ENCODE peak calls at places on chromosome 1, in seven cellular contexts. One of them, this sample, is unnamed.

GRCh38 chr1:209673631-209674417 is 1.4 kb upstream of the G0S2 start:
- DNase-seq in MM.1S: no peak
- DNase-seq in GM23338: no peak
- DNase-seq in PC-3: no peak
- DNase-seq in mammary epithelial cell: no peak
- DNase-seq in DND-41: no peak
- DNase-seq in fibroblast of lung: peak; percentile 77
- DNase-seq in this sample: no peak

GRCh38 chr1:180907313-180908055 is 5.2 kb upstream of the KIAA1614 start:
- DNase-seq in PC-3: no peak
- DNase-seq in mammary epithelial cell: no peak
- DNase-seq in GM23338: no peak
- DNase-seq in MM.1S: no peak
- DNase-seq in fibroblast of lung: no peak
- DNase-seq in DND-41: no peak
- DNase-seq in this sample: no peak

GRCh38 chr1:230548997-230549396 is 93.3 kb upstream of the COG2 start:
- DNase-seq in DND-41: no peak
- DNase-seq in MM.1S: no peak
- DNase-seq in PC-3: no peak
- DNase-seq in fibroblast of lung: no peak
- DNase-seq in GM23338: no peak
- DNase-seq in mammary epithelial cell: no peak
- DNase-seq in this sample: no peak

GRCh38 chr1:65176071-65176470 is 28.1 kb downstream of the AK4 start:
- DNase-seq in GM23338: no peak
- DNase-seq in fibroblast of lung: no peak
- DNase-seq in mammary epithelial cell: no peak
- DNase-seq in DND-41: no peak
- DNase-seq in MM.1S: no peak
- DNase-seq in PC-3: no peak
- DNase-seq in this sample: no peak

GRCh38 chr1:205597691-205598314 is 34.0 kb downstream of the ELK4 start:
- DNase-seq in MM.1S: no peak
- DNase-seq in PC-3: no peak
- DNase-seq in mammary epithelial cell: no peak
- DNase-seq in fibroblast of lung: peak; percentile 64
- DNase-seq in GM23338: no peak
- DNase-seq in DND-41: no peak
- DNase-seq in this sample: no peak

GRCh38 chr1:71667224-71667623 is 586.4 kb upstream of the ZRANB2 start:
- DNase-seq in MM.1S: no peak
- DNase-seq in PC-3: peak; percentile 28
- DNase-seq in fibroblast of lung: peak; percentile 66
- DNase-seq in DND-41: no peak
- DNase-seq in GM23338: no peak
- DNase-seq in mammary epithelial cell: peak; percentile 23
- DNase-seq in this sample: no peak

GRCh38 chr1:117685936-117686806 is 80.3 kb downstream of the TENT5C start:
- DNase-seq in MM.1S: peak; percentile 72
- DNase-seq in DND-41: peak; percentile 23
- DNase-seq in GM23338: no peak
- DNase-seq in mammary epithelial cell: no peak
- DNase-seq in PC-3: no peak
- DNase-seq in fibroblast of lung: no peak
- DNase-seq in this sample: no peak

GRCh38 chr1:91015794-91016550 is 5.9 kb downstream of the ZNF644 start:
- DNase-seq in DND-41: no peak
- DNase-seq in GM23338: no peak
- DNase-seq in fibroblast of lung: no peak
- DNase-seq in mammary epithelial cell: peak; percentile 79
- DNase-seq in PC-3: peak; percentile 97
- DNase-seq in MM.1S: no peak
- DNase-seq in this sample: no peak

GRCh38 chr1:32335619-32335950 is 448 bp downstream of the MARCKSL1 start:
- DNase-seq in PC-3: no peak
- DNase-seq in GM23338: peak; percentile 51
- DNase-seq in DND-41: no peak
- DNase-seq in MM.1S: no peak
- DNase-seq in mammary epithelial cell: no peak
- DNase-seq in fibroblast of lung: no peak
- DNase-seq in this sample: no peak

GRCh38 chr1:221620437-221621384 is 121.2 kb downstream of the DUSP10 start:
- DNase-seq in MM.1S: no peak
- DNase-seq in mammary epithelial cell: peak; percentile 31
- DNase-seq in PC-3: peak; percentile 61
- DNase-seq in DND-41: no peak
- DNase-seq in fibroblast of lung: peak; percentile 41
- DNase-seq in GM23338: no peak
- DNase-seq in this sample: no peak

GRCh38 chr1:17866451-17867029 is 111.4 kb downstream of the ACTL8 start:
- DNase-seq in mammary epithelial cell: peak; percentile 76
- DNase-seq in MM.1S: no peak
- DNase-seq in DND-41: no peak
- DNase-seq in PC-3: peak; percentile 87
- DNase-seq in fibroblast of lung: peak; percentile 92
- DNase-seq in GM23338: no peak
- DNase-seq in this sample: no peak

GRCh38 chr1:226717256-226717909 is 21.7 kb downstream of the ITPKB start:
- DNase-seq in DND-41: no peak
- DNase-seq in GM23338: no peak
- DNase-seq in fibroblast of lung: no peak
- DNase-seq in PC-3: peak; percentile 71
- DNase-seq in MM.1S: no peak
- DNase-seq in mammary epithelial cell: no peak
- DNase-seq in this sample: no peak

GRCh38 chr1:39954261-39954869 is 580 bp upstream of the MFSD2A start:
- DNase-seq in PC-3: no peak
- DNase-seq in DND-41: no peak
- DNase-seq in MM.1S: no peak
- DNase-seq in fibroblast of lung: no peak
- DNase-seq in GM23338: no peak
- DNase-seq in mammary epithelial cell: no peak
- DNase-seq in this sample: no peak

GRCh38 chr1:209732725-209733124 is 23.1 kb upstream of the TRAF3IP3 start:
- DNase-seq in fibroblast of lung: no peak
- DNase-seq in mammary epithelial cell: no peak
- DNase-seq in MM.1S: no peak
- DNase-seq in GM23338: no peak
- DNase-seq in PC-3: no peak
- DNase-seq in DND-41: no peak
- DNase-seq in this sample: no peak

GRCh38 chr1:166089804-166090203 is 77.0 kb downstream of the FAM78B start:
- DNase-seq in PC-3: no peak
- DNase-seq in DND-41: peak; percentile 34
- DNase-seq in GM23338: peak; percentile 27
- DNase-seq in MM.1S: peak; percentile 62
- DNase-seq in mammary epithelial cell: no peak
- DNase-seq in fibroblast of lung: no peak
- DNase-seq in this sample: no peak

GRCh38 chr1:2242814-2243725 is 15.0 kb downstream of the SKI start:
- DNase-seq in MM.1S: no peak
- DNase-seq in mammary epithelial cell: no peak
- DNase-seq in PC-3: no peak
- DNase-seq in fibroblast of lung: peak; percentile 31
- DNase-seq in GM23338: no peak
- DNase-seq in DND-41: no peak
- DNase-seq in this sample: no peak

GRCh38 chr1:154446292-154446691 is 41.1 kb downstream of the IL6R start:
- DNase-seq in GM23338: no peak
- DNase-seq in MM.1S: no peak
- DNase-seq in PC-3: no peak
- DNase-seq in mammary epithelial cell: no peak
- DNase-seq in fibroblast of lung: peak; percentile 96
- DNase-seq in DND-41: no peak
- DNase-seq in this sample: no peak

GRCh38 chr1:14439015-14439414 is 159.5 kb upstream of the KAZN start:
- DNase-seq in MM.1S: no peak
- DNase-seq in PC-3: no peak
- DNase-seq in DND-41: no peak
- DNase-seq in mammary epithelial cell: no peak
- DNase-seq in GM23338: no peak
- DNase-seq in fibroblast of lung: no peak
- DNase-seq in this sample: no peak

GRCh38 chr1:228082260-228082974 is at the start of gene ARF1:
- DNase-seq in GM23338: peak; percentile 94
- DNase-seq in mammary epithelial cell: peak; percentile 88
- DNase-seq in PC-3: peak; percentile 100
- DNase-seq in MM.1S: peak; percentile 98
- DNase-seq in fibroblast of lung: peak; percentile 92
- DNase-seq in DND-41: peak; percentile 93
- DNase-seq in this sample: peak; percentile 16
- TF ChIP-seq EZH2 in GM23338: no peak
- TF ChIP-seq EZH2 in mammary epithelial cell: no peak
- TF ChIP-seq EZH2 in PC-3: no peak
- TF ChIP-seq EZH2 in MM.1S: no peak
- TF ChIP-seq EZH2 in fibroblast of lung: no peak
- TF ChIP-seq EZH2 in DND-41: no peak
- TF ChIP-seq EZH2 in this sample: no peak

GRCh38 chr1:156295391-156295947 is at the start of gene GLMP:
- DNase-seq in GM23338: peak; percentile 80
- DNase-seq in DND-41: peak; percentile 64
- DNase-seq in PC-3: peak; percentile 69
- DNase-seq in mammary epithelial cell: peak; percentile 36
- DNase-seq in MM.1S: peak; percentile 77
- DNase-seq in fibroblast of lung: peak; percentile 81
- DNase-seq in this sample: peak; percentile 53
- H3K27ac ChIP-seq in GM23338: no peak within 1 kb of the TSS
- H3K27ac ChIP-seq in DND-41: peak within 1 kb of the TSS; percentile 62
- H3K27ac ChIP-seq in PC-3: no peak within 1 kb of the TSS
- H3K27ac ChIP-seq in mammary epithelial cell: no peak within 1 kb of the TSS
- H3K27ac ChIP-seq in MM.1S: no peak within 1 kb of the TSS
- H3K27ac ChIP-seq in fibroblast of lung: peak within 1 kb of the TSS; percentile 23
- H3K27ac ChIP-seq in this sample: peak within 1 kb of the TSS; percentile 87

GRCh38 chr1:92791487-92792058 is 6.7 kb upstream of the EVI5 start:
- DNase-seq in DND-41: no peak
- DNase-seq in GM23338: peak; percentile 27
- DNase-seq in MM.1S: no peak
- DNase-seq in fibroblast of lung: no peak
- DNase-seq in PC-3: no peak
- DNase-seq in mammary epithelial cell: no peak
- DNase-seq in this sample: no peak
- H3K4me3 ChIP-seq in DND-41: no peak overlapping the region
- H3K4me3 ChIP-seq in GM23338: peak overlapping the region; percentile 6
- H3K4me3 ChIP-seq in MM.1S: no peak overlapping the region
- H3K4me3 ChIP-seq in fibroblast of lung: no peak overlapping the region
- H3K4me3 ChIP-seq in PC-3: no peak overlapping the region
- H3K4me3 ChIP-seq in mammary epithelial cell: no peak overlapping the region
- H3K4me3 ChIP-seq in this sample: peak overlapping the region; percentile 51

DNA sequence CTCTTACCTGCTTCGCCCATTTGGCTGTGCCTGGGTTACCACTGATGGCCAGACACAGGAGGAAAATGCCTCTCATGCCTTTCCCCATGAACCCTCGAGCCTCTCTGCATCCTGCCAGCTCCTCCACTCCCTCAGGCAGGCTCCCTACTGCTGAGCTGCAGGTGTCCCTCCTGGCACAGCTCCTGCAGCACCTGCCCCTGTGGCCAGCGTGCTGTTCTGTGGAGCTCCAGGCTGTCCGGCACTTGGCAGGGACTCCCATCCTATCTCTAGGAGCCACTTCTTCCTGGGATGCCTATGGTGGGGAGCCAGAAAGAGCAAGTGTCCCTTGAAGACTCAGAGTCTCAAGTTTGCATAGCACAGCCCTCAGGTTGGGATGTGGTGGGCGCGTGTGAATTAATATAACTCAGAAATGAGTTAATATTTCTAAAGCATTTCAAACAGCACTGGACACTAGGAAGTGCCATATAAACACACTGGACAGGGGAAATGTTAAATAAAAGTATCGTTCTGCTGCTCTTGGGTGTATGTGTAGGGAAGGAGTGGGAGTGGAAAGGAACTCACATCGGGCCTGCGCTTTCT is 2.6 kb downstream of the LRRC71 start:
- DNase-seq in GM23338: no peak
- DNase-seq in fibroblast of lung: no peak
- DNase-seq in MM.1S: no peak
- DNase-seq in PC-3: no peak
- DNase-seq in DND-41: no peak
- DNase-seq in mammary epithelial cell: no peak
- DNase-seq in this sample: no peak
- TF ChIP-seq EZH2 in GM23338: peak; percentile 65
- TF ChIP-seq EZH2 in fibroblast of lung: peak; percentile 94
- TF ChIP-seq EZH2 in MM.1S: no peak
- TF ChIP-seq EZH2 in PC-3: no peak
- TF ChIP-seq EZH2 in DND-41: no peak
- TF ChIP-seq EZH2 in mammary epithelial cell: peak; percentile 17
- TF ChIP-seq EZH2 in this sample: no peak

DNA sequence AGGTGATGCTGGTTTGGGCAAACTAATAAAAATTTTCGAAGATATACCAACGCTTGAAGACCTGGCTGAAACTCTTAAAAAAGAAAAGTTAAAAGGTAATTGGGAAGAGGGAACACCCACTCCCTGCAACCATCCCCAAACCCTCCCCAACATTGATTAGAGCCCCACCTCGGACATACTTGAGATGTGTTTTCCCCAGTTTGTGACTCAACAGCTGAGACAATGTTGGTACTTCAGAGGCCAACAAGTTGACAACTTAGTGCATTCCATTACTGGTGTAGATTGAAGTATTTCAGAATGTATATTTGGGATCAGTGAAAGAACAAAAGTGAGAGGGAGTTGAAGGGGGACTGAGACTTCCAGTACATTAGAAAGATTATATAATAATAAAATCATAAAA is 5.1 kb downstream of the IFI16 start:
- DNase-seq in MM.1S: no peak
- DNase-seq in PC-3: no peak
- DNase-seq in mammary epithelial cell: no peak
- DNase-seq in GM23338: no peak
- DNase-seq in fibroblast of lung: no peak
- DNase-seq in DND-41: no peak
- DNase-seq in this sample: no peak
- H3K27ac ChIP-seq in MM.1S: peak overlapping the region; percentile 72
- H3K27ac ChIP-seq in PC-3: no peak overlapping the region
- H3K27ac ChIP-seq in mammary epithelial cell: no peak overlapping the region
- H3K27ac ChIP-seq in GM23338: no peak overlapping the region
- H3K27ac ChIP-seq in fibroblast of lung: peak overlapping the region; percentile 29
- H3K27ac ChIP-seq in DND-41: peak overlapping the region; percentile 97
- H3K27ac ChIP-seq in this sample: no peak overlapping the region

DNA sequence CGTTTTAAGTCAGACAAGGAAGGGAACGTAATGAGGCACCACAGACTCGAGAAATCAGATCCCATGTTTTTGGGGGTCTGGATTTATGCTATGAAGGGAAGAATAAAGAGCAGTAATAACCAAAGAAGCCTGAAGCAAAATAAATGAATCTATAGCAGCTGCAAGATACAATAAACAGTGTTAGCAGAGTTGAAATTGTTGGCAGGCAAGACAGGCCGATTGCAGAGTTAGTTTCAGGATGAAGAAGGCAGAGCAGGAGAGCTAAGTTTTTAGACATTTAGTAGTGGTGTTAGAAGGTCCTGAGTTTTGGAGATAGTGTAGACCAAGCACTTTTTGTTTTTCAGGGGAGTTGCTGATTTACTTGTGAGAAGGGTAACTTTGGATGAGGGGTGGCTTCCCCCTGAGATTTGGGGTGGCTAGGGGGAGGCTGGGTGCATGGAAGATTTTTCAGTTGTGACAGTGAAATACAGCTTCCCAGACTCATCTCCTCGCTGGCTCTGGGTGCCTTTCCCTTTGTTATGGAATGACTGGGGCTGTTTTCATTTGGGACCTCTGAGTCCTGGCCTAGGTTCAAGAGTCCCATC is 571 bp downstream of the DDR2 start:
- DNase-seq in PC-3: no peak
- DNase-seq in DND-41: no peak
- DNase-seq in fibroblast of lung: peak; percentile 63
- DNase-seq in MM.1S: peak; percentile 53
- DNase-seq in GM23338: peak; percentile 23
- DNase-seq in mammary epithelial cell: no peak
- DNase-seq in this sample: no peak
- H3K4me3 ChIP-seq in PC-3: no peak overlapping the region
- H3K4me3 ChIP-seq in DND-41: no peak overlapping the region
- H3K4me3 ChIP-seq in fibroblast of lung: peak overlapping the region; percentile 89
- H3K4me3 ChIP-seq in MM.1S: peak overlapping the region; percentile 53
- H3K4me3 ChIP-seq in GM23338: no peak overlapping the region
- H3K4me3 ChIP-seq in mammary epithelial cell: peak overlapping the region; percentile 25
- H3K4me3 ChIP-seq in this sample: peak overlapping the region; percentile 87

GRCh38 chr1:58996341-58997059 is 212.7 kb upstream of the JUN start:
- DNase-seq in mammary epithelial cell: no peak
- DNase-seq in fibroblast of lung: no peak
- DNase-seq in MM.1S: peak; percentile 50
- DNase-seq in DND-41: no peak
- DNase-seq in GM23338: no peak
- DNase-seq in PC-3: no peak
- DNase-seq in this sample: no peak
- TF ChIP-seq EZH2 in mammary epithelial cell: no peak
- TF ChIP-seq EZH2 in fibroblast of lung: no peak
- TF ChIP-seq EZH2 in MM.1S: no peak
- TF ChIP-seq EZH2 in DND-41: no peak
- TF ChIP-seq EZH2 in GM23338: no peak
- TF ChIP-seq EZH2 in PC-3: no peak
- TF ChIP-seq EZH2 in this sample: no peak

This sample was measured in SK-N-MC.